ENCODE peak calls at places on chromosomes 3 and 15, in eight cellular contexts. J, Q, F, M, X, G, T and P are unnamed samples.

GRCh38 chr15:98861188-98861587 is 146.4 kb downstream of the PGPEP1L start:
- ATAC-seq in T (no peak), M (no peak), X (no peak), F (no peak), Q (no peak), G (peak), J (no peak), P (no peak)

GRCh38 chr3:71468311-71469130 is 115.0 kb downstream of the FOXP1 start:
- ATAC-seq in G (no peak), X (no peak), Q (no peak), T (no peak), F (no peak), J (peak), M (no peak), P (no peak)

GRCh38 chr3:67624078-67624477 is 30.3 kb downstream of the SUCLG2 start:
- ATAC-seq in F (no peak), T (no peak), Q (peak), J (no peak), M (no peak), X (no peak), G (no peak), P (no peak)

GRCh38 chr3:183265157-183265642 is 12.1 kb downstream of the B3GNT5 start:
- ATAC-seq in Q (no peak), J (peak), G (peak), T (no peak), M (peak), X (no peak), F (peak), P (peak)

GRCh38 chr3:49602877-49603411 is 48.7 kb downstream of the BSN start:
- ATAC-seq in J (no peak), M (peak), T (peak), Q (peak), F (no peak), X (peak), G (no peak), P (no peak)

GRCh38 chr15:78691873-78692421 is 50.9 kb upstream of the CHRNB4 start:
- ATAC-seq in X (no peak), M (no peak), T (no peak), Q (no peak), J (no peak), F (no peak), G (peak), P (no peak)

GRCh38 chr15:64029633-64030032 is 16.7 kb downstream of the DAPK2 start:
- ATAC-seq in G (peak), F (no peak), M (peak), T (no peak), X (no peak), Q (no peak), J (no peak), P (no peak)

GRCh38 chr15:34578283-34578674 is 5.2 kb downstream of the GOLGA8B start:
- ATAC-seq in J (no peak), M (no peak), F (no peak), X (peak), T (no peak), Q (no peak), G (no peak), P (no peak)

GRCh38 chr3:99713440-99713839 is 75.0 kb downstream of the COL8A1 start:
- ATAC-seq in Q (no peak), G (no peak), M (no peak), J (no peak), T (no peak), F (no peak), X (no peak), P (no peak)

GRCh38 chr3:173037840-173038483 is 103.1 kb downstream of the SPATA16 start:
- ATAC-seq in J (peak), T (no peak), Q (no peak), F (no peak), X (no peak), M (no peak), G (no peak), P (no peak)

GRCh38 chr3:88059380-88060160 is 515 bp downstream of the ZNF654 start:
- ATAC-seq in T (peak), M (peak), Q (peak), J (peak), X (peak), G (peak), F (peak), P (peak)

GRCh38 chr3:120177151-120177550 is 82.9 kb upstream of the GSK3B start:
- ATAC-seq in M (no peak), G (peak), X (peak), T (no peak), F (peak), Q (peak), J (peak), P (peak)

GRCh38 chr15:89642106-89642505 is 13.2 kb downstream of the KIF7 start:
- ATAC-seq in J (no peak), F (no peak), X (no peak), T (no peak), Q (peak), M (no peak), G (no peak), P (no peak)

GRCh38 chr15:100021653-100022052 is 288.4 kb upstream of the LYSMD4 start:
- ATAC-seq in M (no peak), J (peak), F (peak), X (no peak), Q (no peak), G (no peak), T (no peak), P (peak)

GRCh38 chr15:80132382-80132781 is 20.4 kb upstream of the FAH start:
- ATAC-seq in F (no peak), X (no peak), Q (no peak), M (no peak), G (no peak), T (no peak), J (no peak), P (no peak)

GRCh38 chr3:127354761-127355160 is 66.9 kb upstream of the PRR20G start:
- ATAC-seq in G (no peak), J (no peak), X (no peak), T (no peak), F (no peak), M (no peak), Q (no peak), P (no peak)

GRCh38 chr3:46119709-46120498 is 88.2 kb downstream of the CCR1 start:
- ATAC-seq in G (no peak), X (no peak), Q (no peak), M (no peak), T (no peak), J (no peak), F (no peak), P (no peak)

GRCh38 chr3:122246214-122246613 is 62.7 kb downstream of the CASR start:
- ATAC-seq in X (no peak), G (no peak), T (no peak), J (no peak), M (peak), Q (no peak), F (no peak), P (no peak)

GRCh38 chr3:117184574-117184973 is 475.0 kb downstream of the TUSC7 start:
- ATAC-seq in M (no peak), G (no peak), T (no peak), F (no peak), J (no peak), X (no peak), Q (no peak), P (no peak)

GRCh38 chr3:14133188-14133800 is 8.4 kb downstream of the TMEM43 start:
- ATAC-seq in M (no peak), F (no peak), X (peak), T (no peak), Q (no peak), J (no peak), G (peak), P (no peak)

GRCh38 chr3:14132689-14133088 is 7.8 kb downstream of the TMEM43 start:
- ATAC-seq in J (no peak), F (no peak), X (no peak), G (no peak), Q (no peak), T (no peak), M (no peak), P (no peak)

GRCh38 chr3:14135581-14135980 is 10.7 kb downstream of the TMEM43 start:
- ATAC-seq in F (no peak), X (no peak), M (no peak), Q (no peak), G (no peak), J (no peak), T (no peak), P (no peak)

GRCh38 chr3:14133876-14134275 is 9.0 kb downstream of the TMEM43 start:
- ATAC-seq in F (no peak), Q (no peak), T (no peak), X (no peak), M (no peak), G (no peak), J (no peak), P (no peak)

GRCh38 chr3:14134291-14134690 is 9.4 kb downstream of the TMEM43 start:
- ATAC-seq in X (no peak), M (no peak), F (no peak), G (no peak), Q (no peak), J (no peak), T (no peak), P (no peak)
- TF ChIP-seq POLR2A in X (no peak), M (peak), F (no peak), G (no peak), Q (no peak), J (no peak), T (no peak), P (no peak)

GRCh38 chr3:4977001-4977888 is 2.0 kb upstream of the BHLHE40 start:
- ATAC-seq in X (peak), Q (peak), T (no peak), G (peak), F (peak), M (peak), J (peak), P (peak)

GRCh38 chr3:4979401-4980228 is at the start of gene BHLHE40:
- ATAC-seq in Q (peak), F (peak), M (peak), G (peak), X (peak), J (peak), T (peak), P (no peak)

GRCh38 chr3:4978259-4978965 is 825 bp upstream of the BHLHE40 start:
- ATAC-seq in G (peak), M (peak), T (peak), F (peak), Q (peak), X (peak), J (peak), P (peak)

GRCh38 chr3:4978966-4979400 is 254 bp upstream of the BHLHE40 start:
- ATAC-seq in T (peak), M (peak), J (peak), G (peak), X (peak), F (peak), Q (peak), P (peak)

GRCh38 chr3:4977889-4978258 is 1.4 kb upstream of the BHLHE40 start:
- ATAC-seq in G (no peak), X (no peak), T (no peak), F (no peak), J (no peak), Q (no peak), M (no peak), P (no peak)
- TF ChIP-seq POLR2A in G (no peak), X (no peak), T (no peak), F (no peak), J (no peak), Q (no peak), M (no peak), P (no peak)

GRCh38 chr3:73447118-73447517 is 177.6 kb downstream of the PDZRN3 start:
- ATAC-seq in T (no peak), G (no peak), M (no peak), J (peak), Q (peak), X (no peak), F (no peak), P (no peak)

GRCh38 chr3:73446467-73447110 is 178.2 kb downstream of the PDZRN3 start:
- ATAC-seq in G (no peak), T (no peak), F (no peak), M (no peak), J (peak), X (no peak), Q (no peak), P (no peak)

GRCh38 chr3:73448041-73448440 is 176.7 kb downstream of the PDZRN3 start:
- ATAC-seq in F (no peak), Q (no peak), M (no peak), G (no peak), X (no peak), T (no peak), J (no peak), P (no peak)

GRCh38 chr3:73449774-73450173 is 175.0 kb downstream of the PDZRN3 start:
- ATAC-seq in G (no peak), T (no peak), X (no peak), Q (no peak), M (peak), F (no peak), J (no peak), P (no peak)

DNA sequence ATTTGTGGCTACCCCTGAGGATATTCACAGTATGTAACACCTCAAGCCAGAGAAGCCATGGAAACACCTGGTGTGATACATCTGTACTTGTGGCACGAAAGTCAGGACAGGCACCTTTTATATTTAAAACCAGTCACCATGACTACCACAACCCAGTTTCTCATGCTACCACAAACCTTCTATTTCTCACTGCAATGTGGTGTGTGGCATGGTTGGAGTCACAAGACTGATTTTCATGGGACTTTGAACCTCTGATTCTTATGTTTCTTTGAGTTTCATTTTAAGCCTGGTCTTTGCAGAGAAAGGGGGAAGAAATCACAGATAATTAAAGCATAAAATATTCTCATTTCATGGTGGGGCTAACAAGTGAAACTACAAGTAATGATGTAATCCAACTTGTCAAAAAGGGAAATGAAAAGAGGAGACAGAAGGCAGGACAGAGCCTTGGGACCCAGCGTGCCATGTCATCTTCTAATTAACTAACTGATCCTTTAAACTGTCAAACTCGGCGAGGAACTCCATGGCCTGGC is 175.9 kb downstream of the PDZRN3 start:
- ATAC-seq in F (no peak), T (no peak), M (peak), X (no peak), Q (no peak), G (no peak), J (no peak), P (no peak)
- TF ChIP-seq POLR2A in F (no peak), T (no peak), M (no peak), X (no peak), Q (no peak), G (no peak), J (no peak), P (no peak)

DNA sequence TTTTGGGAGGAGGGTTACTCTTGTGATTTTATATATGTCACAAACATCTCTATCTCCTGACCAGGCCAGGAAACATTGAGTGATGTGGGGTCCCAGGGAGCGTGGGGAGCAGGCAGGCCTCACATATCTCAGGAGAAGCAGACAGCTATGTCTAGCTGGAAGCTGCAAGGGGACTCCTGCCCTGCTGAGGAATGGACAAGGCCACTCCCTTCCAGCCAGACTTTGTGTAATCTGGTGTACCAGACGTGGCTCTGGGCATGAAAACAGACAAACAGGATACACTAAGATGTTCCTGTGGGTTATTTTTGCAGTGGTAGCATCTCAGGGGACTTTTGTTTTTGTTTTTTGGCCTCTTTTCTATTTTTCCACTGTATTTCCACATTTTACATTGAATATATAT is 23.2 kb downstream of the CYP8B1 start:
- ATAC-seq in J (peak), T (no peak), X (no peak), Q (peak), M (no peak), G (no peak), F (peak), P (peak)
- TF ChIP-seq POLR2A in J (no peak), T (no peak), X (no peak), Q (peak), M (no peak), G (no peak), F (no peak), P (no peak)

GRCh38 chr3:156691920-156692319 is 17.5 kb downstream of the TIPARP start:
- ATAC-seq in Q (peak), J (no peak), F (no peak), G (peak), T (no peak), M (no peak), X (no peak), P (no peak)
- TF ChIP-seq POLR2A in Q (no peak), J (no peak), F (no peak), G (no peak), T (no peak), M (no peak), X (no peak), P (no peak)

DNA sequence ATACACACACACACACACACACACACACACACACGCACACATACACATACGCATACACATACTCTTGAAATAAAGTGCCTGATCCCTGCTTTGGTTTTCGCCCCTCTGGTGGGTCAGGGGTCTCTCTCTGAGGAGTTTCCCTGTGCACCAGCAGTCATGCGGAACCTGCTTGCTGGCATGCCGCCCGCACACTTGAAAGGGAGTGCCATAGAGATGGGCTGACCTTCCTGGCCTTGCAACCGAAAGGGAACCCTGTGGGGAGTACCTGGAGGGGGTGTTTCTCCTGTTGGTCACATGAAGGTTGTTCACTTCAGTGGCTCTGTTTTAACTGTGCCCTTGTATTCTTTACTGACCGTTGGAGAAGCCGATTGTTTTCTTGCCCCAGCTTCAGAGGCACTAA is 752.3 kb downstream of the NR2F2 start:
- ATAC-seq in Q (no peak), F (no peak), J (no peak), T (no peak), G (no peak), M (peak), X (no peak), P (no peak)
- TF ChIP-seq POLR2A in Q (no peak), F (no peak), J (no peak), T (no peak), G (no peak), M (no peak), X (no peak), P (no peak)

DNA sequence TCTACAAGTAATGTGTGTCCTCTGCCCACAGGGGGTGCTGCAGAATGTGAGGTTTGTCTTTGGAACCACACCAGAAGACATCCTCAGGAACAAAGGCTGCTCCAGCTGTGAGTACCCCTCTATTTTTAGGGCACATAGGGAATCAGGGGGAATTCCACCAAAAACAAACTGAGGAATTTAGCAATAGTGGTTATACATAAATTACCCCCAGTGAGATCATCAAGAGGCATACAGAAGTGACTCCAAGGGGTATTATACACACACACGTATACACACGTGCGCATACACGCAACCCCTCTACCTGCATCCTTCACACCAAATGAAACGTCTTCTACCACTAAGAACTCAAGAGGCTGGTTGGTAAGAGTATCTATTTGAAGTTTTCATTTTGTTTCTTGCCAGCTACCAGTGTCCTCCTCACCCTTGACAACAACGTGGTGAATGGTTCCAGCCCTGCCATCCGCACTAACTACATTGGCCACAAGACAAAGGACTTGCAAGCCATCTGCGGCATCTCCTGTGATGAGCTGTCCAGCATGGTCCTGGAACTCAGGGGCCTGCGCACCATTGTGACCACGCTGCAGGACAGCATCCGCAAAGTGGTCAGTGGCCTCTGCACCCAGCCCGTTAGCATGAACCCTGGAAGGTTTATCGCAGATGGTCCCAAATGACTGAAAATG is 2.8 kb downstream of the THBS1 start:
- ATAC-seq in F (no peak), Q (no peak), M (no peak), J (no peak), G (no peak), T (no peak), X (no peak), P (no peak)
- TF ChIP-seq POLR2A in F (no peak), Q (no peak), M (no peak), J (no peak), G (no peak), T (no peak), X (peak), P (peak)

GRCh38 chr15:75656331-75656730 is 8.6 kb downstream of the SNX33 start:
- ATAC-seq in M (no peak), J (no peak), Q (no peak), T (no peak), G (no peak), X (no peak), F (no peak), P (no peak)

GRCh38 chr15:75656813-75657212 is 9.1 kb downstream of the SNX33 start:
- ATAC-seq in G (no peak), T (no peak), X (no peak), J (no peak), F (no peak), Q (no peak), M (no peak), P (no peak)

GRCh38 chr15:75654201-75654907 is 6.6 kb downstream of the SNX33 start:
- ATAC-seq in J (no peak), M (no peak), T (no peak), F (no peak), Q (no peak), G (no peak), X (no peak), P (no peak)

GRCh38 chr15:75653347-75653913 is 5.7 kb downstream of the SNX33 start:
- ATAC-seq in G (no peak), X (no peak), Q (no peak), F (no peak), J (no peak), M (no peak), T (no peak), P (no peak)

GRCh38 chr15:75655911-75656310 is 8.2 kb downstream of the SNX33 start:
- ATAC-seq in G (no peak), F (no peak), X (no peak), M (no peak), Q (no peak), T (no peak), J (no peak), P (no peak)
- TF ChIP-seq POLR2A in G (no peak), F (no peak), X (no peak), M (no peak), Q (no peak), T (no peak), J (no peak), P (no peak)

DNA sequence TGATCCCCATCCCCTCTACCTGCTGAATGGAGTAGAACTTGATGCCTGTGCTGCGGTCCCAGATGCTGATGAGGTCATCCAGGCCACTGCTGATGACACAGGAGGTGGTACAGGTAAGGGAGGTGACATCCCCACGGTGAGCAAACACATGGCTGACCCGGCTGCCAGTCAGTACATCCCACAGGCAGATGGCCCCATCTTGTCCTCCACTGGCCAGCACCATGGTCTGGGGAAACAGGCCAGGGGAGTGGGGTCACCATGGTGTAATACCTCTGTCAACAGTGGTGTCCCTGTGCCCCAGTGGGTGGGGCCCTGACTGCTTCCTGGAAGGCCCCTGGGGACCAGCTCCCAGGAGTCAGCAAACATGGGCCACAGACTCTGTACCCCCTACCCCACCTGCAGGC is 33.3 kb downstream of the PTPN23 start:
- ATAC-seq in Q (peak), G (no peak), M (no peak), T (no peak), J (no peak), F (no peak), X (peak), P (no peak)
- TF ChIP-seq POLR2A in Q (no peak), G (no peak), M (peak), T (no peak), J (no peak), F (no peak), X (no peak), P (no peak)